ENCODE peak calls at places on chromosomes 5 and 9, in four cellular contexts. I is uterus, Y is stomach, U is tibial artery. O is an unnamed sample. For H3K27me3 and H3K9me3, the result is how much of the 10 kb centered on the place peaks cover.

GRCh38 chr5:131589510-131590348 is 45.3 kb downstream of the RAPGEF6 start:
- DNase-seq in I (no peak), Y (no peak), U (no peak), O (no peak)

GRCh38 chr5:57850109-57850508 is 367.5 kb upstream of the ACTBL2 start:
- DNase-seq in I (no peak), Y (no peak), U (no peak), O (no peak)

GRCh38 chr5:10173716-10174115 is 76.0 kb downstream of the ATPSCKMT start:
- DNase-seq in I (no peak), Y (no peak), U (no peak), O (no peak)

GRCh38 chr9:93665128-93665565 is 88.8 kb downstream of the PHF2 start:
- DNase-seq in I (no peak), Y (no peak), U (peak), O (peak)

GRCh38 chr5:30804739-30805313 is 388.7 kb upstream of the CDH6 start:
- DNase-seq in I (no peak), Y (no peak), U (no peak), O (no peak)

GRCh38 chr5:156617426-156617825 is 232.7 kb upstream of the PPP1R2B start:
- DNase-seq in I (no peak), Y (no peak), U (no peak), O (no peak)

GRCh38 chr9:16787724-16788123 is 82.7 kb downstream of the BNC2 start:
- DNase-seq in I (no peak), Y (no peak), U (no peak), O (no peak)

GRCh38 chr9:8825600-8826147 is 1026.1 kb upstream of the DMAC1 start:
- DNase-seq in I (no peak), Y (no peak), U (no peak), O (no peak)

GRCh38 chr5:119426059-119426458 is 26.2 kb upstream of the HSD17B4 start:
- DNase-seq in I (no peak), Y (no peak), U (no peak), O (no peak)

GRCh38 chr5:144131256-144131655 is 39.2 kb downstream of the YIPF5 start:
- DNase-seq in I (no peak), Y (no peak), U (no peak), O (no peak)

GRCh38 chr5:100644206-100644605 is 109.0 kb downstream of the FAM174A start:
- DNase-seq in I (no peak), Y (no peak), U (no peak), O (no peak)

GRCh38 chr9:34989946-34990635 is 546 bp downstream of the DNAJB5 start:
- DNase-seq in I (peak), Y (peak), U (peak), O (peak)

GRCh38 chr9:77556396-77556795 is 91.7 kb downstream of the GNA14 start:
- DNase-seq in I (no peak), Y (no peak), U (no peak), O (no peak)

GRCh38 chr9:78236511-78236950 is 656 bp downstream of the CEP78 start:
- DNase-seq in I (no peak), Y (no peak), U (no peak), O (no peak)

GRCh38 chr5:61949680-61950435 is 356.1 kb upstream of the KIF2A start:
- DNase-seq in I (no peak), Y (no peak), U (no peak), O (no peak)

GRCh38 chr5:164119806-164120440 is 614.5 kb downstream of the MAT2B start:
- DNase-seq in I (no peak), Y (no peak), U (no peak), O (no peak)

GRCh38 chr5:103943243-103943642 is 380.7 kb upstream of the NUDT12 start:
- DNase-seq in I (no peak), Y (no peak), U (no peak), O (no peak)

GRCh38 chr5:43643750-43644149 is 40.8 kb downstream of the NNT start:
- DNase-seq in I (no peak), Y (no peak), U (no peak), O (no peak)

GRCh38 chr5:777756-778161 is 6.8 kb downstream of the ZDHHC11B start:
- DNase-seq in I (peak), Y (no peak), U (no peak), O (peak)

GRCh38 chr9:109232449-109232848 is 65.4 kb upstream of the FRRS1L start:
- DNase-seq in I (no peak), Y (no peak), U (no peak), O (no peak)

GRCh38 chr5:170254056-170254455 is 21.3 kb downstream of the C5orf58 start:
- DNase-seq in I (no peak), Y (no peak), U (no peak), O (no peak)

GRCh38 chr5:29023541-29023940 is 1985.2 kb upstream of the CDH9 start:
- DNase-seq in I (no peak), Y (no peak), U (no peak), O (no peak)

GRCh38 chr5:17056056-17056690 is 120.1 kb upstream of the MYO10 start:
- DNase-seq in I (no peak), Y (no peak), U (no peak), O (no peak)

GRCh38 chr5:129271309-129271708 is 176.8 kb downstream of the ISOC1 start:
- DNase-seq in I (no peak), Y (no peak), U (no peak), O (no peak)

GRCh38 chr5:174799146-174799545 is 74.8 kb downstream of the MSX2 start:
- DNase-seq in I (no peak), Y (no peak), U (no peak), O (no peak)

GRCh38 chr5:6582507-6583048 is 50.3 kb downstream of the NSUN2 start:
- DNase-seq in I (no peak), Y (no peak), U (no peak), O (no peak)

GRCh38 chr9:122219856-122220672 is 8.7 kb downstream of the LHX6 start:
- DNase-seq in I (no peak), Y (no peak), U (no peak), O (no peak)
- H3K27me3 ChIP-seq in I (under half), Y (half or more), U (half or more), O (under half)

DNA sequence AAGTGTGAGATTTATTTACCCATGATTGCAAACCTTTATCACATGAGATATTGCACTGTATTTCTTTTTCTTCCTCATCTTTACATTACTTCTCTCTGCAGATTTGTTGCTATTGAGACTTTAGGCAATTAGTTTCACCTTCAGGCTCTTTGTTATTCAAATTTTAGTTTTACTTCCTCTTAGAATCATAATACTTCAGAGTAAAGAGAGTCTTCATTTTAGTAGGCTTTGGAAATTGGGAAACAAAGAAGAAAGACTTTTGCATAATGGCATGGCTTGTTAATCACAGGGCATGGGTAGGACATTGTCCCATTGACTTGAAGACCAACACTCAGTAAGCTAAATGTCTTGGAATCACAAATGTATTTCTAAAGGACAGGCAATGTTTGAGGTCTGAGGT is 1.2 kb upstream of the PCDHGA5 start:
- DNase-seq in I (no peak), Y (no peak), U (no peak), O (no peak)
- H3K9me3 ChIP-seq in I (under half), Y (half or more), U (half or more), O (under half)

GRCh38 chr9:19870988-19871387 is 82.2 kb upstream of the SLC24A2 start:
- DNase-seq in I (no peak), Y (no peak), U (no peak), O (no peak)

GRCh38 chr9:19875291-19875910 is 86.6 kb upstream of the SLC24A2 start:
- DNase-seq in I (no peak), Y (no peak), U (no peak), O (no peak)

DNA sequence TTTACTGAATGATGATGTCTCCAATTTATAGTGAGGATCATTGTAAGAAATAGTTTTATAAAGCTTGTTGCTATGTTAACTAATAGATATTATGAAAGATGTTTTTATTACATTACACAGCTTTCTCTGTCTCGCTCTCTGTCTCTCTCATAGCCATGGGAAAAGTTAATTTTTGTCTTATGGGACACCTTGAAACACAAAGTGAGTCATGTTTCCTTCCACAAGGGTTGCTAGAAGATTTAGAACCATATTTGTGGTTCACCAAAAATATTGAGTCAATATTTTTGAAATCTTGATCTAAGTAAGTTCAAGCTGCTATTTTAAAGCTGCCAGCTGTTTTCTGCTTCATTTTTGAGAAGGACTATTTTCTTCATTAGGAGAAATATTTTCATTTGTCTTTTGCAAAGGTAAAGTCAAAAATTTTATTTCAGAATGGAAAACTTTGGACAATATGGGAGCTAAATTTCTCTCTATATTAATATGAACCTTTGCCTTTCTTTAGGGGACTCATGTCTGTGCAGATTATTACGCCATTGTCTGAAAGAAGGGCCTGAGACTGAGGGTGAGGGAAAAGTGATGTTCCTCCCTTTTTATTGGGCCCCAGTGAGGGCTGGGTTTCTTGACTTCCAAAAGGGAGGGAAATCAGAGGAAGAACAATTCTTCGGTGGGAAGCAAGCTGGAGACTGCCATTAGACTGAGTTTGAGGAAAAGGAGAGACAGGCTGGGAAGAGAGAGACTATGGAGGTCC is 87.9 kb upstream of the SLC24A2 start:
- DNase-seq in I (no peak), Y (no peak), U (no peak), O (no peak)
- H3K27ac ChIP-seq in I (no peak), Y (no peak), U (no peak), O (no peak)

GRCh38 chr9:135002336-135002735 is 84.6 kb upstream of the FCN1 start:
- DNase-seq in I (no peak), Y (no peak), U (no peak), O (no peak)
- H3K27me3 ChIP-seq in I (under half), Y (under half), U (under half), O (under half)

DNA sequence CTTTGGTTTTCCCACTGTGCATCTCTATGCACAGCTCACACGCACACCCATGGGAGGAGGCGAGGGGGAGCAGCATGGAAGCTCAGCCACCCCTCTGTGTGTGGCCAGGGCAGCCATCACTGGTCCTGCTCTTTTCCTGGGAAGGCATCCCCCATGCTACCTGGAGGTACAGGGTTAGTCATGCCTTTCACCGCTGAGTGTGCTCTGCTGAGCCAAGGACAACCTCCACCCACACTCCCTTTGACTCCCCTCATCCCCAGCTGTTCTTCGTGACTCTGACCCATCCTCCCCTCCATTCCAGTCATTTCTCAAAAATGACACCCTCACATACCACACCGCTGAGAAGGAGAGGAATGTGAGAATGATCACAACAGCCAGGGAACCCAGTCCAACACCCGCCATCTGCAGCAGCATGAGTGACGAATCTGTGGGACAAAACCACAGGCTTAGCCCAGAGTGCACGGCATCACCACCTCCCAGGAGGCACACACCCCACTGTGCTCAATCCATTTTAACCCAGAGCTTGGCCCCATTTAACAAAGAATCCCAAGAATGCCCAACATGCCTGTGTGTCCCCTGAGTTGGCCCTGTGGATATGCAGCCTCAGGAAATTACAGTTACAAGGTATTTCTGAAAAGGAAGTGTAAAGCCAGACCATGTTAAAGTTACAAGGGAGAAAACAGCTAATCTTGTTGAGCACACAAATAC is 133.4 kb downstream of the SUSD1 start:
- DNase-seq in I (peak), Y (no peak), U (no peak), O (no peak)
- H3K9me3 ChIP-seq in I (under half), Y (under half), U (under half), O (under half)

GRCh38 chr9:127876026-127876763 is 1.3 kb downstream of the AK1 start:
- DNase-seq in I (no peak), Y (no peak), U (no peak), O (peak)

GRCh38 chr9:127873223-127873691 is 4.2 kb downstream of the AK1 start:
- DNase-seq in I (no peak), Y (no peak), U (no peak), O (no peak)

GRCh38 chr9:127873886-127874285 is 3.6 kb downstream of the AK1 start:
- DNase-seq in I (peak), Y (peak), U (peak), O (peak)

GRCh38 chr9:127875306-127875966 is 2.0 kb downstream of the AK1 start:
- DNase-seq in I (no peak), Y (no peak), U (no peak), O (peak)

DNA sequence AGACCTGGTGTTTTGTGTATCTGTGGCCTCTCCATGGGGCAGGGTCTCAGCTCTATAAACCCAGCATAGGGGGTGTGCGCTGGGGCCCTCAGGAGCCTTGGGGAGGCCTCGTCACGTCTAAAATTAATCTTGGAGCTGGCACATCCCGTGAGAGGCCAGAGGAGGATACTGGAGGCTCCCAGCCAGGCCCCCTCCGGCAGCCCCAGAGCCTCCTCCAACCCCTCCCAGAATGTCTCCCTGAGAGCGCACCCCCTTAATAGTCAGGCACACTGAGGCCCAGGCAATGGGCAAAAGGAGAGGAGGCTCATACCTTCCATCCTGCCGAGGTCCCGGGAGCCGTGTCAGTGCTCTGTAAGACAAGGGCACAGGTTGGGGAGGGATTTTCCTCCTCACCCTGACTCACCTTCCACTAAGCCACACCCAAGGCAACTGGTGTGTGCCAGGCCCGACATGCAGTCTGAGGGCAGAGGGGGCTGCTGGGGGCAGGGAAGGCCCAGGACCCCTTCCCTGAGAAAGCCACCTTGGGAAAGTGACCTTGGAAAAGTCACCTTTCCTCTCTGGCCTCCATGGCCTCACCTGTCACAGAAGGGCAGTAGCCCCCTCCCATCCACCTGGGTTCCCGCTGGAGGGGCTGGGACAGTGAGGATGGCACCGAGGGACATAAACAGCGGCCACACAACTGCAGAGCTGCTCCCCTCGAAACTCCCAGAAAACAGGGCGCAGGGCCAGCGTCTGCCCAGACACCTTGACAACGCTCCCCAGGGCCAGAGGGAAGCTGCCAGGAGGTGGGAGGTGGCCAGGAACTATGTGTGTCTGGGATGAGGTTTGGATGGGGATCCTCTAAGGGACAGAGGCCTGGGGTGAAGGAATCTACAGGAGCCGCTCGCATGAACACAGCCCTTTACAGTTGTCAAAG is 2.9 kb downstream of the AK1 start:
- DNase-seq in I (peak), Y (no peak), U (peak), O (peak)
- H3K27ac ChIP-seq in I (peak), Y (peak), U (peak), O (no peak)